ENCODE peak calls at places on chromosomes 12 and 14, in ten cellular contexts. K is lung, X is astrocyte of the spinal cord, I is brain microvascular endothelial cell, U is HL-60, O is thoracic aorta, C is tibial nerve, Z is PC-3, G is epithelial cell of proximal tubule, B is OCI-LY7. A is an unnamed sample.

GRCh38 chr12:29754235-29755189 is 29.2 kb downstream of the TMTC1 start:
- DNase-seq in K (no peak), X (no peak), I (no peak), U (no peak), O (no peak), C (no peak), Z (no peak), G (no peak), B (no peak), A (no peak)

GRCh38 chr12:91178139-91178561 is 4.5 kb downstream of the DCN start:
- DNase-seq in K (no peak), X (peak), I (no peak), U (no peak), O (no peak), C (no peak), Z (peak), G (no peak), B (no peak), A (no peak)

GRCh38 chr12:82694970-82695369 is 8.3 kb downstream of the TMTC2 start:
- DNase-seq in K (peak), X (no peak), I (no peak), U (no peak), O (no peak), C (no peak), Z (peak), G (no peak), B (no peak), A (no peak)

GRCh38 chr14:87049886-87050820 is 942.8 kb downstream of the GALC start:
- DNase-seq in K (no peak), X (peak), I (peak), U (peak), O (no peak), C (no peak), Z (peak), G (no peak), B (peak), A (no peak)

GRCh38 chr14:35362441-35362840 is 42.1 kb downstream of the NFKBIA start:
- DNase-seq in K (no peak), X (no peak), I (no peak), U (no peak), O (no peak), C (no peak), Z (no peak), G (no peak), B (no peak), A (no peak)

GRCh38 chr12:11652351-11653040 is 3.0 kb downstream of the ETV6 start:
- DNase-seq in K (no peak), X (peak), I (peak), U (no peak), O (no peak), C (peak), Z (peak), G (no peak), B (peak), A (no peak)

GRCh38 chr14:52080171-52080800 is 11.4 kb upstream of the NID2 start:
- DNase-seq in K (no peak), X (no peak), I (peak), U (no peak), O (no peak), C (no peak), Z (peak), G (peak), B (no peak), A (no peak)

GRCh38 chr14:64417042-64417770 is 29.1 kb downstream of the MTHFD1 start:
- DNase-seq in K (no peak), X (peak), I (peak), U (no peak), O (no peak), C (no peak), Z (peak), G (no peak), B (no peak), A (no peak)

GRCh38 chr14:65502676-65503124 is 90.2 kb downstream of the FUT8 start:
- DNase-seq in K (no peak), X (peak), I (peak), U (no peak), O (no peak), C (no peak), Z (peak), G (peak), B (no peak), A (peak)

GRCh38 chr12:10982244-10982643 is 4.5 kb downstream of the TAS2R50 start:
- DNase-seq in K (no peak), X (no peak), I (no peak), U (no peak), O (no peak), C (no peak), Z (no peak), G (no peak), B (no peak), A (no peak)

GRCh38 chr12:62862259-62862881 is 72.6 kb downstream of the PPM1H start:
- DNase-seq in K (no peak), X (peak), I (no peak), U (no peak), O (no peak), C (no peak), Z (peak), G (no peak), B (no peak), A (no peak)

GRCh38 chr14:22821193-22822016 is 6.2 kb upstream of the SLC7A7 start:
- DNase-seq in K (no peak), X (peak), I (no peak), U (no peak), O (no peak), C (no peak), Z (no peak), G (no peak), B (no peak), A (no peak)

GRCh38 chr14:58724702-58725101 is 86.9 kb downstream of the DACT1 start:
- DNase-seq in K (no peak), X (no peak), I (no peak), U (no peak), O (no peak), C (no peak), Z (no peak), G (no peak), B (no peak), A (no peak)

GRCh38 chr14:58722433-58722832 is 84.7 kb downstream of the DACT1 start:
- DNase-seq in K (no peak), X (no peak), I (no peak), U (no peak), O (no peak), C (no peak), Z (no peak), G (no peak), B (no peak), A (no peak)

GRCh38 chr14:58730793-58731464 is 93.2 kb downstream of the DACT1 start:
- DNase-seq in K (no peak), X (no peak), I (no peak), U (no peak), O (no peak), C (no peak), Z (no peak), G (no peak), B (no peak), A (no peak)

DNA sequence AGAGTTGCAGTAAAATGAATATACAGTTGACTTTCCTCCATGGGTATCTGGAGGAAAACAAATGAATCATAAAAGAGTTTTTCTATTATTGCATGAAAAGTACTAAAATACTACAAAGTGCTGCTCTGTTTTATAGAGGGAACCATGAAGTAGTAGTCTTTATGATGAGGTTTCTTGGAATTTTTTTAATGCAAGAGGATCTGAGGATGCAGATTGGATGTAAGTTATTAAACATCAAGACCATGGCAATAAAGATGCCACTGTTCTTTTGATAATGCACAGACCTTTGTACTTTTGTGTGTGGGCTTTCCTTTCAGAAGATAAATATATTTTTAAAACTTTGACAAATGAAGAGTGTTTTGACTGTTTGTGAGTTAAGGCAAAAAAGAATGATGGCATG is 87.5 kb downstream of the DACT1 start:
- DNase-seq in K (no peak), X (no peak), I (no peak), U (no peak), O (no peak), C (no peak), Z (no peak), G (no peak), B (no peak), A (no peak)
- H3K4me3 ChIP-seq in K (no peak), X (no peak), I (no peak), U (no peak), O (no peak), C (no peak), Z (no peak), G (no peak), B (no peak), A (no peak)

GRCh38 chr14:80054020-80054419 is 157.3 kb downstream of the DIO2 start:
- DNase-seq in K (no peak), X (no peak), I (no peak), U (no peak), O (no peak), C (no peak), Z (no peak), G (no peak), B (no peak), A (no peak)

GRCh38 chr14:80055226-80055625 is 156.1 kb downstream of the DIO2 start:
- DNase-seq in K (no peak), X (no peak), I (peak), U (no peak), O (no peak), C (no peak), Z (peak), G (no peak), B (no peak), A (no peak)

GRCh38 chr14:80059041-80059440 is 152.3 kb downstream of the DIO2 start:
- DNase-seq in K (no peak), X (peak), I (no peak), U (no peak), O (no peak), C (no peak), Z (peak), G (no peak), B (no peak), A (no peak)

DNA sequence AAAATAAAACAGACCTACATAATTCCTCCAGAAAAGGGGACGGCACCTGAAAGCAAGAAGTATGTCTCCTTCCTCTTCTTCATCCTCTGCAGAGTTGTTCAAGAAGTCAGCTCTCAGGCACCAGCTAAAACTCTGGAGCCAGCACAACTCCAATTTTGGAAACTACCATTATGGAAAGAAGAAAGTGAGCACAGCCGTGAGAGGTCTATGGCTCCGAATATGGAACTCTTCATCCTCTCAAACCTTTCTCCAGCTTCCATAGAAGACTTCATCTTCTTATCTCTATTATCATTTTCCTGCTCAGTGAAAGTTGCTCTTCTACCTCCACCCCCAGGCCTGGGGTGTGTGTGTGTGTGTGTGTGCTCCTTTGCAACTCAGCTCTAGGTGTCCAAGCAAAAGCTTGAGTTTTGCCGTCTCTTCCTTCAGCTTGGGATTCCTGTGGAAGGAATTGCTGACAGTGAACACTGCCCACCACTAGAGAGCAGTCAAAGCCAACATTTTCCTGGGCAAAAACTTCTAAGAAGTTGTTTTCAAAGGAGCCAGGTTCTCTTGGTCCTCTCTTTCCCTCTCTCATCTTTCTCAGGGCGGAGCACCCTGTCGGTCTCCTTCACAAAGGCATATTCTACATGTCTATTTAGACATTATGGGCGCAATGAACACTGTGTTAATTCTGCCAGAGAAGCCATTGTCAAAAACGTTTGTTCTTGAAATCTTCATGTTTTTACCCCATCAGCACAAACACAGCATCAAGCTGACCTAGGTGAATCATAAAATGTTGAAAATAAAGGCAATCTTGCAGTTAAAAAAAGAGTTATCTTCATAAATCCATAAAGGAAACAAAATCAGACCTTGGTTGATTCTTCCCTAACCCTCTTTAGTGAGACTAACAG is 155.1 kb downstream of the DIO2 start:
- DNase-seq in K (peak), X (peak), I (peak), U (no peak), O (no peak), C (peak), Z (peak), G (no peak), B (peak), A (peak)
- TF ChIP-seq CTCF in K (peak), X (peak), I (peak), U (peak), O (peak), C (peak), Z (peak), G (peak), B (peak), A (peak)

GRCh38 chr12:89574736-89575208 is 48.9 kb upstream of the POC1B start:
- DNase-seq in K (no peak), X (peak), I (peak), U (peak), O (no peak), C (no peak), Z (no peak), G (peak), B (peak), A (peak)
- H3K4me3 ChIP-seq in K (no peak), X (no peak), I (no peak), U (no peak), O (no peak), C (no peak), Z (no peak), G (no peak), B (no peak), A (no peak)

GRCh38 chr14:74945261-74945851 is 10.0 kb downstream of the PGF start:
- DNase-seq in K (no peak), X (no peak), I (no peak), U (no peak), O (no peak), C (no peak), Z (peak), G (no peak), B (peak), A (no peak)
- TF ChIP-seq CTCF in K (no peak), X (peak), I (peak), U (no peak), O (peak), C (peak), Z (peak), G (peak), B (peak), A (peak)

DNA sequence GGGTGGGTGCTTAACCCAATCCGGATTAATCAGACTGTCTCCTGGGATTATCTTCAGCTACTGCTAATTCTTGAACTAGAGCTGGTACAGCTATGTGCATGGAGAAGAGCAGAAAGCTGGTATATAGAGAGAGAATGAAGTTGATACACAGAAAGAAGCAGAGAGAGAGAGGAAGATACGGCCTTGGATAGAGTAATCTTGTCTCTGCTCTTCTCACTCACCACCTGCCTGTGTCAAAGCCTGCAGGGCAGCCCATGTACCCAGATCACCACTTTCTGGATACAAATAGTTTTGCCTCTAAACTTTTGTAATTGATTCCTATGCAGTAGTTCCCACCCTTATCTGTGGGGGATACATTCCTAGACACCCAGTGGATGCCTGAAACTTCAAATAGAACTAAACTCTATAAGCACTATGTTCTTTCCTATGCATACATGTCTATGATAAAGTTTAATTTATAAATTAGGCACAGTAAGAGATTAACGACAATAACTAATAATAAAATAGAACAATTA is 45.4 kb downstream of the YEATS4 start:
- DNase-seq in K (no peak), X (no peak), I (peak), U (no peak), O (no peak), C (no peak), Z (no peak), G (no peak), B (no peak), A (no peak)
- H3K4me3 ChIP-seq in K (no peak), X (no peak), I (no peak), U (no peak), O (no peak), C (no peak), Z (no peak), G (no peak), B (no peak), A (no peak)

GRCh38 chr12:79935624-79936040 is 735 bp upstream of the PPP1R12A start:
- DNase-seq in K (no peak), X (peak), I (no peak), U (no peak), O (no peak), C (peak), Z (peak), G (peak), B (peak), A (no peak)

GRCh38 chr12:79933580-79934264 is 1.2 kb downstream of the PPP1R12A start:
- DNase-seq in K (no peak), X (peak), I (peak), U (no peak), O (no peak), C (peak), Z (peak), G (no peak), B (peak), A (no peak)

GRCh38 chr12:79936670-79937069 is 1.8 kb upstream of the PPP1R12A start:
- DNase-seq in K (no peak), X (no peak), I (no peak), U (no peak), O (no peak), C (no peak), Z (no peak), G (no peak), B (no peak), A (no peak)

GRCh38 chr12:79934309-79935020 is 432 bp downstream of the PPP1R12A start:
- DNase-seq in K (peak), X (no peak), I (peak), U (no peak), O (no peak), C (peak), Z (no peak), G (no peak), B (peak), A (no peak)

GRCh38 chr12:79935021-79935623 is at the start of gene PPP1R12A:
- DNase-seq in K (peak), X (peak), I (peak), U (peak), O (peak), C (peak), Z (peak), G (peak), B (peak), A (peak)
- TF ChIP-seq CTCF in K (no peak), X (no peak), I (peak), U (no peak), O (peak), C (peak), Z (no peak), G (no peak), B (no peak), A (peak)

DNA sequence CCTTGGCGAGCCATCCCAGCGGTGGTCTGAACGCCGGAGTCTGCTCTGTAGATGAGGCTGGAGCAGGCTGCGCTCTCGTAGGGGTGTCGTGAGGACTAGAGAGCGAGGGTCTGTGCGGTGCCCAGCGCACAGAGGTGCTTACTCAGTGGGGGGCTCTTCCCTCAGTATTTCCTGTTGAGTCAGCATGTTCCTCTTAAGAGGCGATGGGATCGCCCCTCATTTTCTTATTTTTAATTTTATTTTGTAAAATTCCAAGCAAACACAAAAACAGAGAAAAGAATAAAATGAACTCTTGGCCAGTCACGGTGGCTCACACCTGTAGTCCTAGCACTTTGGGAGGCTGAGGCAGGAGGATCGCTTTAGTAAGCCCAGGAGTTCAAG is 40.8 kb upstream of the BCL7A start:
- DNase-seq in K (no peak), X (no peak), I (no peak), U (no peak), O (no peak), C (no peak), Z (no peak), G (no peak), B (no peak), A (no peak)
- H3K4me3 ChIP-seq in K (no peak), X (no peak), I (no peak), U (no peak), O (no peak), C (no peak), Z (no peak), G (no peak), B (peak), A (no peak)

DNA sequence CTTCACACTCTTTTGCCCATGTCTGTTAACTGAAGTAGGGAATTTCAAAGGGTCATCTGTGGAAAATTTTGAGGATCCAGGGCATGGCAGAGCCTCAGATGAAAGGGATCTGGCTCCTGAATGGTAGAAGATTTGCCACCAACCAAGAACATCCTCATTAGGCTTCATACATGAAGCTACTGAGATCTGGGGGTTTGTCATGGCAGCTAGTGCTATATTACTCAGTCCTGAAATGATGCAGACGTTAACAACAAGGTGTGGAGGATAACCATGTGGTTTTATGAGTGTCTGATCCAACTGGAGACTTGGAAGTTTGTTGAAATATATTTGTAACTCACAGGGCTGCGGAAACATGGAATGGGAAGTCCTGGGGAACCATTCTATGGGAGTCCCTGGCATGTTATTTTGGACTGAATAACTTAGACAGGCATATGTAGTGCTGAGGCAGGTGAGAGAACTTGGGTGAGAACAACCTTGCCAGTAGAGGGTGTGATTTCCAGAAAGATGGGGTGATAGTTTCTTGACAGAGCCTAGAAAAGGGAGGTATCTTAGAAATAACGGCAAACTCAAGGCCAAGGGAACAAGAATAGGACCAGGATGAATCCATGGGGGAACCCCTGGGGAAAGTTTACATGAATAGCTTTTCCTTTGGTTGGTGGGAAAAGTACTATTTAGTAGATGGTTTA is 42.0 kb upstream of the C12orf75 start:
- DNase-seq in K (no peak), X (no peak), I (no peak), U (no peak), O (no peak), C (no peak), Z (no peak), G (no peak), B (no peak), A (no peak)
- TF ChIP-seq CTCF in K (no peak), X (no peak), I (no peak), U (no peak), O (no peak), C (no peak), Z (peak), G (peak), B (peak), A (no peak)